ENCODE peak calls at places on chromosomes 12 and 14, in seven cellular contexts. M is CD4-positive, alpha-beta T cell; P is glutamatergic neuron; E is cardiac fibroblast; R is right lobe of liver; D is right atrium auricular region; V is GM20000. X is an unnamed sample.

GRCh38 chr14:68860771-68861170 is 67.9 kb upstream of the ZFP36L1 start:
- DNase-seq in D (no peak), V (no peak), P (no peak), E (no peak), M (no peak), R (no peak), X (no peak)

GRCh38 chr12:132469423-132469822 is 20.5 kb upstream of the FBRSL1 start:
- DNase-seq in M (no peak), R (no peak), D (no peak), V (no peak), P (no peak), E (no peak), X (no peak)

GRCh38 chr12:24389394-24389793 is 439.9 kb upstream of the SOX5 start:
- DNase-seq in R (no peak), V (no peak), D (no peak), P (no peak), E (no peak), M (no peak), X (no peak)

GRCh38 chr14:57087841-57088240 is 180.9 kb downstream of the EXOC5 start:
- DNase-seq in V (no peak), R (no peak), P (no peak), D (no peak), E (no peak), M (no peak), X (no peak)

GRCh38 chr14:37587438-37587837 is 7.6 kb downstream of the FOXA1 start:
- DNase-seq in E (no peak), M (no peak), P (no peak), D (no peak), R (no peak), V (no peak), X (no peak)

GRCh38 chr12:117023998-117024960 is 74.9 kb downstream of the TESC start:
- DNase-seq in V (no peak), E (no peak), D (no peak), M (no peak), R (no peak), P (no peak), X (no peak)

GRCh38 chr12:106296179-106296877 is 6.2 kb upstream of the TCP11L2 start:
- DNase-seq in M (no peak), E (peak; percentile 77), R (no peak), D (no peak), V (no peak), P (no peak), X (no peak)

GRCh38 chr12:47910486-47910885 is 5.7 kb upstream of the VDR start:
- DNase-seq in V (no peak), E (peak; percentile 61), P (no peak), M (no peak), D (no peak), R (no peak), X (no peak)

GRCh38 chr12:108517288-108518100 is 2.4 kb downstream of the FICD start:
- DNase-seq in M (no peak), R (no peak), D (no peak), P (no peak), E (no peak), V (no peak), X (no peak)

GRCh38 chr14:104681689-104682074 is 7.7 kb upstream of the INF2 start:
- DNase-seq in D (peak; percentile 88), P (peak; percentile 46), V (no peak), E (peak; percentile 83), M (no peak), R (peak; percentile 86), X (no peak)

GRCh38 chr12:100992194-100992593 is 197.6 kb downstream of the ANO4 start:
- DNase-seq in R (no peak), P (no peak), D (no peak), V (no peak), M (no peak), E (no peak), X (no peak)

GRCh38 chr14:104096751-104097700 is 11.5 kb downstream of the ASPG start:
- DNase-seq in R (peak; percentile 20), D (no peak), P (peak; percentile 18), M (no peak), E (no peak), V (no peak), X (peak; percentile 69)

GRCh38 chr14:68796418-68797101 is 3.7 kb upstream of the ZFP36L1 start:
- DNase-seq in D (peak; percentile 57), E (no peak), P (peak; percentile 4), V (no peak), M (no peak), R (no peak), X (no peak)

GRCh38 chr12:113063396-113064350 is 7.1 kb downstream of the DTX1 start:
- DNase-seq in D (no peak), M (no peak), R (no peak), E (no peak), P (no peak), V (no peak), X (peak; percentile 66)

GRCh38 chr12:71865166-71865713 is 25.7 kb downstream of the TBC1D15 start:
- DNase-seq in V (no peak), P (no peak), D (no peak), R (no peak), E (peak; percentile 98), M (no peak), X (no peak)

DNA sequence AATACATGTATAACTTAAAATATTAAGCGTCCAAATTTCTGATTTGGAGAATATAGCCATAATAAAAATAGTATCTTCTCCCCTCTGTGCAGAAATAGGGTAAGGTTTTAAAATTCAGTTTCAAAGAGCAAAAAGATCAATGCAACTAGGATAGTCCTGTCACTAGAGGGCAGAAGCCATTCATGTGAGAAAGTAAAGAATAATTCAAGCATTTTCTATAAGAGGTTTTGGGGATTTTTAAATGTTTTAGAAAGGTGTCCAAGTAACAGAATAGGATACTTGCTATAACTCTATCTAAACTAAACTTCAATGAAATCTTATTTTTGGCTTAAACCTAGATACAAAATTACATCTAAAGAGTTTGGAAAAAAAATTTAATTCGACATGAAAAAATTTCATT is 50.3 kb downstream of the ADAMTS20 start:
- DNase-seq in R (no peak), M (no peak), V (peak; percentile 49), D (no peak), E (peak; percentile 54), P (no peak), X (no peak)
- TF ChIP-seq CTCF in R (peak; percentile 28), M (no peak), V (no peak), D (no peak), E (peak; percentile 42), P (peak; percentile 19), X (peak; percentile 86)

DNA sequence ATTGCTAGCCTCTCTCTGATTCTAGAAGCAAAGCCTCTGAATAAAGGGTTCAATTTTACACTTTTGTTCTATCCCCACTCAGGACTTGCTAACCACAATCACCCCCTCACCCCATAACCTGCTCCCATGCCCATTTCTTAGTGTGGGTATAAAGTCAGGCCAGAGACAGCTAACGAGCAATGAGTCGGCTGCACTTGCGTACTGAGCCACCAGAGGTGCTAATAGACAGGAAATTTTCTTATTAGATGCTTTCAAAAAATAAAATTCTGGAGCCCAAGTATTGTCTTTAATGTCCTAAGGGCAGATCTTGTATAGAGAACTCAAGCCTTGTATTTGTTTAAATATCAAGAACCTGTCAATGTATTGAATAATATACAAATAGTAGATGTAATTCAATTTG is 256.9 kb downstream of the SYT1 start:
- DNase-seq in E (peak; percentile 9), P (no peak), V (peak; percentile 2), M (no peak), D (no peak), R (no peak), X (no peak)
- TF ChIP-seq CTCF in E (peak; percentile 32), P (peak; percentile 65), V (no peak), M (no peak), D (no peak), R (no peak), X (peak; percentile 57)

DNA sequence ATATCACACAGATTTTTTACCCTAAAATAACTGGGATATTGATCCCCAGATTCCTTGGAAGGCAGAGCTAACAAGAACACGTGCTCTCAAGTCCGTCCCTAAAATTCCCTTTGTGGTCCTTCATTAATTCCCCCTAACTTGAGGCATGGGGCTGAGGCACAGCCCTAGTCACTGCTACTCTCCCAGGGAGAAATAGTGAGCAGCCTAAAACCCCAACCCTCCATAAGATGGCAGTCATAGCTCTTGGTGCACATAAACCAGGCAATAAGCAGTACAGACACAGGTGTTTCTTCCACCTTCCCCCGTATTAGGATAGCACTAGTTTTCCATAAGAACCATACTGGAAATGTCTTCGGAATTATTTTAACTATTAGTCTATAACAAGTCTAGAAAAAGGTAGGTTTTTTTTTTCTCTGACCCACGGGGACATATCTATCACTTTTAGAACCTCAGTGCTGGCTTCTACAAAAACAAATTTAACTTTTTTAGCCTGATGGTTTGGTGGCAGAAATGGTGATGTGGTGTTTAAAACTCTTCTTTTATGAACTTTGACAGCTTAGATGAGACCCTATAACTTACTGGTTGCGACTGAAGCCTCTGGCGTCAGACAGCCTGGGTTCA is 3.1 kb upstream of the ARHGEF40 start:
- DNase-seq in V (peak; percentile 39), P (no peak), E (peak; percentile 25), D (no peak), M (no peak), R (no peak), X (no peak)
- TF ChIP-seq CTCF in V (no peak), P (no peak), E (peak; percentile 23), D (no peak), M (peak; percentile 24), R (peak; percentile 23), X (peak; percentile 58)

DNA sequence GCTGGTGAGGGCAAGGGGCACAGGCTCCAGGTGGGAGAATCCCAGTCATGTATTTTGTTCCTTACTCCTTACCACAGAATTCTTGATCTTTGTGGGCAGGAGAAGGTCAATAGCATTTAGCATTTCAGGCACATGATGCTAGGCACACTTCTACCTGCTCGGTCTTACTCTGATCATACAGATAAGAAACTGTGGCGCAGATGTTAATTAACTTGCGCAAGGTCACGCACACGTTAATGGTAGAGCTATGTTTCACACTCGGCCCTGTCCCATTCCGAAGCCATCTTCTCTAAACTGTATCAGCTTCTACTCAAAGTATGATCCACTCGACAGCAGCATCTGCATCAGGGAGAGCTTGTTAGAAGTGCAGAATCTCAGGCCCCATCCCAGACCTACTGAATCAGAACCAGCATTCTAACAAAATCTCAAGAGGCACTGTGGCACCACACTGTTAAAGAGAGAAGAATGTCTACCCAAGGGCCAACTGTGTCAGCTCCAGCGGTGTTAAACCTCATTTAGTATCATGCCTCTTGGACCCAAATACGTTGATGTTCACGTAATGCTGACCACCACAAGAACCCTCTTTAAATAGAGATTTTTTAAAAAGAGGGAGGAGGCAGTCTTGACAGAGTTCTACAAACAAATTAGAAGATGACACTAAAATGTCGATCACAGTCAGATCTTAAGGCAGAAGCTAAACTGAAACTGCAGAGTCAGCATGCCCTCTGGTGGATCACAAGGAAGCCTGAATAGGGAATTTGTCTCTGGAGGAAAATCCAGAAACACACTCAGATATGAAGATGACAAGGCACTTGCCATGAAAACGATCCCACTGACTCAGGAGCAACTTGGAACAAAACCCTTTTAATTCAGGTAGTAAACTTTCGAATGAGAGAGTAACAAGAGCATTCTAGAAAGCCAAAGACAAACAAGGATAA is 7.3 kb downstream of the STXBP6 start:
- DNase-seq in R (no peak), P (no peak), M (no peak), V (no peak), D (no peak), E (peak; percentile 62), X (no peak)
- TF ChIP-seq CTCF in R (peak; percentile 73), P (no peak), M (no peak), V (no peak), D (no peak), E (peak; percentile 38), X (peak; percentile 83)

GRCh38 chr12:91695964-91696363 is 449.7 kb downstream of the BTG1 start:
- DNase-seq in M (no peak), V (no peak), E (no peak), P (no peak), R (no peak), D (no peak), X (no peak)
- TF ChIP-seq CTCF in M (no peak), V (no peak), E (no peak), P (no peak), R (no peak), D (no peak), X (peak; percentile 19)

GRCh38 chr12:61993734-61994345 is 266.4 kb upstream of the USP15 start:
- DNase-seq in P (no peak), R (no peak), E (peak; percentile 11), D (no peak), V (no peak), M (no peak), X (no peak)
- TF ChIP-seq CTCF in P (peak; percentile 51), R (peak; percentile 80), E (peak; percentile 37), D (peak; percentile 18), V (peak; percentile 28), M (peak; percentile 40), X (peak; percentile 70)

X was measured in chondrocyte.